ENCODE peak calls at places on chromosomes 13 and 19, in five cellular contexts. B, E, G, Q and X are unnamed samples.

GRCh38 chr19:40684280-40684679 is 6.2 kb downstream of the NUMBL start:
- DNase-seq in B (no peak), E (no peak), G (no peak), Q (no peak), X (no peak)

GRCh38 chr19:47486900-47487299 is 2.9 kb upstream of the KPTN start:
- DNase-seq in B (no peak), E (no peak), G (no peak), Q (no peak), X (no peak)

GRCh38 chr19:54207908-54208783 is 7.5 kb downstream of the RPS9 start:
- DNase-seq in B (peak), E (no peak), G (peak), Q (peak), X (peak)

GRCh38 chr19:3369337-3370213 is 3.2 kb downstream of the NFIC start:
- DNase-seq in B (no peak), E (no peak), G (no peak), Q (no peak), X (no peak)

GRCh38 chr13:90104764-90105163 is 1242.7 kb upstream of the MIR17HG start:
- DNase-seq in B (no peak), E (no peak), G (no peak), Q (no peak), X (no peak)

GRCh38 chr19:54388001-54388802 is 23.5 kb upstream of the LAIR1 start:
- DNase-seq in B (no peak), E (peak), G (no peak), Q (no peak), X (no peak)

GRCh38 chr19:28324275-28325060 is 888.5 kb downstream of the UQCRFS1 start:
- DNase-seq in B (no peak), E (no peak), G (no peak), Q (no peak), X (no peak)

GRCh38 chr19:50796634-50797428 is 6.6 kb downstream of the ACP4 start:
- DNase-seq in B (no peak), E (no peak), G (no peak), Q (no peak), X (no peak)

GRCh38 chr13:101398920-101399319 is 17.4 kb downstream of the NALCN start:
- DNase-seq in B (no peak), E (no peak), G (no peak), Q (no peak), X (no peak)

GRCh38 chr19:3366761-3367571 is 583 bp downstream of the NFIC start:
- DNase-seq in B (peak), E (no peak), G (no peak), Q (no peak), X (peak)

GRCh38 chr13:49225358-49226042 is 5.4 kb downstream of the MLNR start:
- DNase-seq in B (no peak), E (no peak), G (peak), Q (no peak), X (no peak)

GRCh38 chr13:20142927-20143480 is 17.8 kb downstream of the GJA3 start:
- DNase-seq in B (no peak), E (no peak), G (no peak), Q (no peak), X (no peak)

GRCh38 chr13:113489549-113490495 is 689 bp downstream of the DCUN1D2 start:
- DNase-seq in B (peak), E (peak), G (no peak), Q (no peak), X (peak)

GRCh38 chr13:68023838-68024581 is 793.9 kb upstream of the PCDH9 start:
- DNase-seq in B (no peak), E (no peak), G (no peak), Q (no peak), X (no peak)

GRCh38 chr19:55672418-55672817 is 2.6 kb upstream of the EPN1 start:
- DNase-seq in B (peak), E (no peak), G (no peak), Q (no peak), X (no peak)

GRCh38 chr13:74036373-74036772 is 97.8 kb downstream of the KLF12 start:
- DNase-seq in B (no peak), E (peak), G (no peak), Q (no peak), X (peak)

GRCh38 chr19:45424191-45425058 is 708 bp upstream of the ERCC1 start:
- DNase-seq in B (peak), E (peak), G (peak), Q (no peak), X (no peak)

GRCh38 chr13:39676315-39676876 is 20.9 kb downstream of the COG6 start:
- DNase-seq in B (peak), E (no peak), G (peak), Q (no peak), X (no peak)

GRCh38 chr13:44796597-44797517 is 192.4 kb downstream of the NUFIP1 start:
- DNase-seq in B (no peak), E (no peak), G (no peak), Q (no peak), X (no peak)

GRCh38 chr19:38718747-38719543 is 25.3 kb downstream of the CAPN12 start:
- DNase-seq in B (peak), E (peak), G (no peak), Q (no peak), X (no peak)

GRCh38 chr19:17718988-17719711 is at the start of gene MAP1S:
- DNase-seq in B (peak), E (peak), G (peak), Q (no peak), X (peak)

GRCh38 chr19:17718467-17718987 is 753 bp upstream of the MAP1S start:
- DNase-seq in B (no peak), E (no peak), G (no peak), Q (no peak), X (no peak)

GRCh38 chr19:17720487-17720839 is 1.2 kb downstream of the MAP1S start:
- DNase-seq in B (no peak), E (no peak), G (no peak), Q (no peak), X (no peak)

GRCh38 chr19:17721821-17722220 is 2.5 kb downstream of the MAP1S start:
- DNase-seq in B (no peak), E (no peak), G (no peak), Q (no peak), X (no peak)

DNA sequence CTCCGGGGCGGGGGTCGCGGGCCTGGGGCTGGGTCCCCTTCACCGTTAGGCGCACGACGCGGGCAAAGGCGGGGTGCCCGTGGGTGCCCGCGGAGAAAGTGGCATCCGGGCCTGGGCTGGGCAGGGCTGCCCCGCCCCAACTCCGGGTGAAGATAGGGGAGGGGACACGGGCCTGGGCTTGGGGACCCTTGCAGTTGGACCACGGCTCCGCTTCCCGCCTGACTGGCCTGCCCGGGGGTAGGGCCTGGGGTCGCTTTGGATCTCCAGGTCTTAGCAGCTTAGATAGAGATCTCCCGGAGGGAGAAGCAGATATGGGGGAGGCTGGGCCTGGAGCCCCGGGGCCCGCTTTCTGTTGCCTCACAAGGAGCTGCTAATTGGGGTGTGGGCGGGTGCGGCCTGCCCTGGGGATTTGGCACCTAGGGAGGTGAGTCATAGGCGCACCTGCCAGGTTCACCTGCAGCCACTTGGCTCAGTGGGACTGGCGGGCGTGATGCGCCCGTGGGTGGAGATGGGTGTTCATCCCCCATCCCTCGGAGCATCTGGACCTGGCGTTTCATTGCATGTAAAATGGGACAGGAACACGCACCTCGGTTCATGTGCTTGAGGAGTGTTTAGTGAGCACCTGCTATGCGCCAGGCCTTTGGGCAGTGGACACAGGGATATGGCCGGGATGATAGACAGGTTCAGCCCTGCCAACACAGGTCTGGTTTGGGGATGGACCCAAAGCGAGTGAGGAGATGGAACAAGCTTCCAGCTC is 628 bp downstream of the MAP1S start:
- DNase-seq in B (no peak), E (no peak), G (no peak), Q (no peak), X (no peak)
- TF ChIP-seq ATF2 in B (no peak), E (no peak), G (no peak), Q (no peak), X (no peak)

DNA sequence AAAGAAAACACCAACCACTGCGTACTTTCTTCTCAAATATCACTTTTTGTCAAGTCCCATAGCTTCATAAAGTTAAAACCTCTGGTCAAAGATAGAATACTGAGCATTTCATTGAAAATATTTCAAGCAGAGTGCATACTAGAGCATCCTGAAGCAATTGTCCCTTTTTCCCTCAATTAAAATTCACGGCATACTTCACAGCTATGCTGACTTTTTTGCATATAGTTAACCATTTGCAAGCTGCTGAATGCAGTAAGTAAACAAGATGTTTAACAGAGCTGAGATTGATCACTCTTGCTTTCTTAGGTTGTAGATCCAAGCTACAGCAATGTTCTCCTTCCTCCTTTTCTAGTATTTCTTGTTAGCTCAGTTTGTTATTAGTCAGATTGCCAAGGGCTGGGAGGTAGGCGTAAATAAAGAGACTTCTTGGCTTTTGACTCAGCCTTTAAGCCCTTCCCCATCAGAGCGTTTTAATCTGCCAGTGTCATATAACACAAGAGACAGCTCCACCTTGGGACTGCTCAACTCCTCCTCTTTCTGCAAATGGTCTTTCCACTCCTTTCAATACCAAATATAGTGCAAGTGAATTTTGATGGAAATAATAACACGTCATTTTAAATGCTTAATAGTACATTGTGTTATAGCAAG is at the start of gene SLITRK6:
- DNase-seq in B (no peak), E (no peak), G (no peak), Q (no peak), X (peak)
- TF ChIP-seq ATF2 in B (no peak), E (no peak), G (no peak), Q (no peak), X (no peak)

GRCh38 chr13:86080340-86080995 is 281.2 kb upstream of the SLITRK6 start:
- DNase-seq in B (no peak), E (no peak), G (no peak), Q (no peak), X (no peak)
- TF ChIP-seq ATF2 in B (no peak), E (no peak), G (no peak), Q (no peak), X (no peak)

GRCh38 chr13:110323986-110324749 is 17.1 kb downstream of the COL4A2 start:
- DNase-seq in B (no peak), E (no peak), G (no peak), Q (no peak), X (no peak)

GRCh38 chr13:110320645-110321044 is 13.6 kb downstream of the COL4A2 start:
- DNase-seq in B (no peak), E (no peak), G (no peak), Q (no peak), X (no peak)

GRCh38 chr13:110322828-110323171 is 15.7 kb downstream of the COL4A2 start:
- DNase-seq in B (no peak), E (no peak), G (no peak), Q (no peak), X (no peak)

GRCh38 chr13:110322126-110322827 is 15.2 kb downstream of the COL4A2 start:
- DNase-seq in B (no peak), E (no peak), G (no peak), Q (no peak), X (no peak)

DNA sequence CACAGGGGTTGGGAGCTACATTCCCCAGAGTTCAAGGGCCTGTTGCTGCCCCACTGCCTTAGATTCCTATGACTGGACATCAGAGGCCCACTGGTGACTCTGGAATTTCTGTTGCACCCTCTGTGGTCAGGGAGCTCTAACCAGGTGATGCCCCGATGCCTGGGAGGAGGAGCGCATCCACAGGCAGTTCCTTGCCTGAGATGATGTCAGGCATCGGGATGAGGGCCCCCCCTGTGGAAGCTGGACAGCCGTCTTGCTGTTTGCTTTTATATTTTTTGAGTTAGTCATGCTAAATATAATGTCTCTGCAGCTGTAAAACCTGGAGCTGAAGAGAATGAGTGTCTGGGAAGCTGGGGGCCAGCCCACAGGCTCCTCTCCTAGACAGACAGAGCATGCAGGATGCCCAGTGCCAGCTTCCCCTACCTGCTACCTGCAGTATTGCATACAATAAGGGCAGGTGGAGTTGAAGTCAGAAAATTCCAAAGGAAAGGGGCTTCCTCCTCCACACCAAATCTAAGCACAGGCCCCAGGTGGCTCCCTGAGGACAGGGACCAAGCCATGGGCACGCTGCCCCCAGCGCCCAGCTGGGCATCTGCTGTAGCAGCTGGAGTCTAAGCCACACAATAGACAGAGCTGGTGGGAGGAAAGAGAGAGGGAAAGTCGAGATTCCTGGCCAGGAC is 16.2 kb downstream of the COL4A2 start:
- DNase-seq in B (no peak), E (no peak), G (no peak), Q (no peak), X (no peak)
- TF ChIP-seq ATF2 in B (no peak), E (no peak), G (no peak), Q (no peak), X (no peak)

GRCh38 chr19:58450836-58451357 is 525 bp upstream of the ZNF324B start:
- DNase-seq in B (peak), E (no peak), G (no peak), Q (no peak), X (no peak)

GRCh38 chr19:58453743-58454142 is 2.3 kb downstream of the ZNF324B start:
- DNase-seq in B (no peak), E (no peak), G (no peak), Q (no peak), X (no peak)

GRCh38 chr19:58456111-58456510 is 4.7 kb downstream of the ZNF324B start:
- DNase-seq in B (no peak), E (no peak), G (no peak), Q (no peak), X (no peak)

GRCh38 chr19:58455306-58455705 is 3.9 kb downstream of the ZNF324B start:
- DNase-seq in B (no peak), E (no peak), G (no peak), Q (no peak), X (no peak)

GRCh38 chr19:58451358-58452101 is at the start of gene ZNF324B:
- DNase-seq in B (peak), E (peak), G (peak), Q (peak), X (peak)
- TF ChIP-seq ATF2 in B (peak), E (no peak), G (no peak), Q (no peak), X (no peak)

GRCh38 chr19:4559569-4559968 is at the start of gene SEMA6B:
- DNase-seq in B (no peak), E (no peak), G (no peak), Q (no peak), X (no peak)
- TF ChIP-seq ATF2 in B (no peak), E (no peak), G (no peak), Q (no peak), X (no peak)

DNA sequence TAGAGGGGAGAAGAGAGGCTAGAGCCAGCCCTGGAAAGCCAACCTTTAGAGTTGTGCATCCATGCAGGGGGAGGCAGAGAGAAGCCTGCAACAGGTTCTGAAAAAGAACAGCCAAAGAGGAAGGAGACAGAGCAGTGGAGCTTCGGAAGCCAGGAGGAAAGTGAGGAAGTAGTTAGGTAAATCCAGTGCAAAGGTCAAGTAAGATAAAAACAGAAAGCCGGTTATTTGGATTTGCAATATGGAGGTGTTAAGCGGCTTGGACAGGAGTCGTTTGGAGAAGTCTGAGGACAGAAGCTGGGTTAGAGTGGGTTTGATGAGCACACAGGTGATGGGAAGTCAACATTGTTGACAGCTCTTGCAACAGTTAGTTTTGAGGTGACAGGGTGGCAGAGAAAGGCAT is 53.5 kb upstream of the FLT1 start:
- DNase-seq in B (no peak), E (no peak), G (no peak), Q (no peak), X (no peak)
- TF ChIP-seq ATF2 in B (no peak), E (no peak), G (no peak), Q (no peak), X (no peak)

DNA sequence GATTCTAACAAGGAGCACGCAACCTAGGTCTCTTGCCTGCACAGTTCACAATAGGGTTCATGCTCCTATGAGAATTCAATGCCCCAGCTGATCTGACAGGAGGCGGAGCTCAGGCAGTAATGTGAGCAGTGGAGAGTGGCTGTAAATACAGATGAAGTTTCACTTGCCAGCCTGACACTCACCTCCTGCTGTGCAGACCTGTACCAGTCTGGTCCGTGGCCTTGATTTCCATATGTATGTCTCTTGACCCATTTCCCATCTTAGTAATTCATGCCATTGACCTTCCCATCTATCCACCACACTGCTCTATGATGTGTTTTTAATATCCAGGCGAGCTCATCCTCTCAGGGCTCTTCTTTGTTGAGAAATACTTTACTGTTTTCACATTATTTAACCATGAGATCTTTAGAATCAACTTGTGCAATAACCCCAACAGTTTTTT is 95.2 kb downstream of the LRCH1 start:
- DNase-seq in B (peak), E (peak), G (peak), Q (no peak), X (no peak)
- TF ChIP-seq ATF2 in B (no peak), E (no peak), G (no peak), Q (no peak), X (no peak)

GRCh38 chr13:52356327-52356726 is 49.6 kb downstream of the THSD1 start:
- DNase-seq in B (no peak), E (no peak), G (no peak), Q (no peak), X (no peak)

GRCh38 chr13:52359534-52359933 is 46.4 kb downstream of the THSD1 start:
- DNase-seq in B (no peak), E (no peak), G (no peak), Q (no peak), X (no peak)

DNA sequence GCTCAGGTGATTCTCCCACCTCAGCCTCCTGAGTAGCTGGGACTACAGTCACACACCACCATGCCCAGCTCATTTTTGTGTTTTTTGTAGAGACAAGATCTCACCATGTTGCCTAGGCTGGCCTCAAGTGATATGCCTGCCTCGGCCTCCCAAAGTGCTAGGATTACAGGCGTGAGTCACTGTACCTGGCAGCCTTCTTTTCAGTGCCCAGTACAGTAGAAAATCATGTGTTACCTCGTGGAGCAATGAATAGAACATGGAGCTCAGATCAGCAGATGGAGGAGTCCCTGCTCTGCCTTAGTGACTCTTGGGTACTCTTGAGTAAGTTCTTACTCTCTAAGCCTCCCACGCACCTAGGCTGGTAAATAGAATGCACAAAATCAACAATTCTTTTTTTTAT is 44.7 kb downstream of the THSD1 start:
- DNase-seq in B (no peak), E (no peak), G (no peak), Q (no peak), X (no peak)
- TF ChIP-seq ATF2 in B (no peak), E (no peak), G (no peak), Q (no peak), X (no peak)